ENCODE peak calls at places on chromosome 20, in seven cellular contexts. D is A549, C is stomach, O is sigmoid colon, V is SK-N-SH, K is ovary, U is HepG2. X is an unnamed sample.

GRCh38 chr20:63138855-63139341 is 77.0 kb downstream of the YTHDF1 start:
- DNase-seq in O (no peak), C (no peak), U (no peak), D (no peak), V (no peak), K (no peak), X (no peak)

GRCh38 chr20:63093966-63094766 is 87.4 kb upstream of the BHLHE23 start:
- DNase-seq in C (no peak), U (no peak), O (peak), K (peak), D (no peak), V (peak), X (peak)

GRCh38 chr20:8388146-8388545 is 256.1 kb downstream of the PLCB1 start:
- DNase-seq in V (no peak), O (no peak), C (no peak), K (no peak), D (no peak), U (no peak), X (no peak)

GRCh38 chr20:52172392-52173047 is 19.1 kb downstream of the ZFP64 start:
- DNase-seq in V (no peak), K (no peak), O (no peak), C (no peak), D (no peak), U (no peak), X (no peak)

GRCh38 chr20:32709528-32710121 is 33.6 kb downstream of the COMMD7 start:
- DNase-seq in K (peak), D (no peak), U (peak), C (no peak), V (peak), O (no peak), X (no peak)

GRCh38 chr20:59403261-59403961 is 103.0 kb downstream of the EDN3 start:
- DNase-seq in C (peak), U (no peak), O (no peak), D (peak), V (peak), K (peak), X (peak)

GRCh38 chr20:25237610-25238318 is 10.1 kb upstream of the PYGB start:
- DNase-seq in K (no peak), V (no peak), C (no peak), D (peak), U (peak), O (peak), X (no peak)

GRCh38 chr20:3685341-3685740 is 3.5 kb upstream of the ADAM33 start:
- DNase-seq in D (no peak), O (no peak), U (no peak), K (no peak), V (no peak), C (no peak), X (no peak)

GRCh38 chr20:50794846-50795634 is at the start of gene BCAS4:
- DNase-seq in C (peak), V (peak), K (peak), O (peak), D (peak), U (peak), X (peak)

GRCh38 chr20:53500651-53501050 is 93.0 kb downstream of the ZNF217 start:
- DNase-seq in K (no peak), C (no peak), U (no peak), D (no peak), V (no peak), O (no peak), X (no peak)

GRCh38 chr20:33070413-33071053 is 8.9 kb upstream of the BPIFB4 start:
- DNase-seq in K (no peak), O (no peak), D (no peak), U (no peak), C (no peak), V (no peak), X (no peak)

GRCh38 chr20:43389231-43389630 is 68.5 kb upstream of the SRSF6 start:
- DNase-seq in O (peak), C (no peak), U (no peak), V (no peak), D (no peak), K (no peak), X (no peak)

GRCh38 chr20:11935754-11936551 is 18.3 kb downstream of the BTBD3 start:
- DNase-seq in C (no peak), U (peak), K (no peak), O (no peak), D (no peak), V (no peak), X (no peak)

GRCh38 chr20:9103955-9104354 is 35.1 kb downstream of the PLCB4 start:
- DNase-seq in C (no peak), K (no peak), D (no peak), V (no peak), O (no peak), U (no peak), X (no peak)

GRCh38 chr20:63414720-63415417 is 53.7 kb upstream of the CHRNA4 start:
- DNase-seq in C (no peak), D (no peak), V (no peak), O (no peak), K (no peak), U (no peak), X (peak)

GRCh38 chr20:39878321-39878720 is 810.7 kb downstream of the MAFB start:
- DNase-seq in C (no peak), U (no peak), V (no peak), O (no peak), K (no peak), D (no peak), X (no peak)

GRCh38 chr20:9141916-9142315 is 73.0 kb downstream of the PLCB4 start:
- DNase-seq in U (no peak), C (no peak), K (no peak), D (no peak), V (no peak), O (no peak), X (no peak)

GRCh38 chr20:53331151-53331973 is 262.3 kb downstream of the ZNF217 start:
- DNase-seq in D (no peak), U (peak), C (no peak), K (no peak), V (peak), O (no peak), X (no peak)

GRCh38 chr20:63642518-63643247 is 10.5 kb downstream of the STMN3 start:
- DNase-seq in C (no peak), U (no peak), O (no peak), D (no peak), K (peak), V (no peak), X (no peak)

GRCh38 chr20:3092611-3093379 is 8.3 kb upstream of the AVP start:
- DNase-seq in D (no peak), K (no peak), O (no peak), C (no peak), U (no peak), V (peak), X (peak)

GRCh38 chr20:61644387-61645076 is 392.5 kb downstream of the CDH4 start:
- DNase-seq in V (no peak), C (no peak), O (no peak), U (no peak), D (no peak), K (peak), X (no peak)

GRCh38 chr20:40633123-40633850 is 55.7 kb downstream of the MAFB start:
- DNase-seq in C (no peak), D (no peak), K (no peak), O (no peak), V (no peak), U (no peak), X (no peak)

GRCh38 chr20:19170148-19170547 is 42.3 kb upstream of the SLC24A3 start:
- DNase-seq in U (no peak), C (no peak), K (no peak), V (no peak), D (no peak), O (no peak), X (no peak)

GRCh38 chr20:44098256-44098630 is 88.7 kb downstream of the JPH2 start:
- DNase-seq in V (no peak), O (no peak), U (no peak), K (no peak), D (no peak), C (no peak), X (no peak)

GRCh38 chr20:6956574-6956973 is 189.1 kb downstream of the BMP2 start:
- DNase-seq in U (no peak), D (no peak), K (no peak), V (no peak), O (no peak), C (no peak), X (no peak)

GRCh38 chr20:32336918-32337347 is 21.2 kb upstream of the ASXL1 start:
- DNase-seq in V (peak), D (peak), U (peak), O (no peak), K (no peak), C (no peak), X (no peak)

GRCh38 chr20:33576432-33576883 is 85.7 kb upstream of the C20orf144 start:
- DNase-seq in O (no peak), U (no peak), K (no peak), V (peak), C (peak), D (no peak), X (no peak)

GRCh38 chr20:4809707-4810106 is 88.0 kb downstream of the PRND start:
- DNase-seq in O (no peak), U (no peak), K (no peak), C (no peak), V (no peak), D (no peak), X (no peak)

GRCh38 chr20:12660918-12661317 is 347.9 kb upstream of the SPTLC3 start:
- DNase-seq in U (peak), C (no peak), D (no peak), K (no peak), O (no peak), V (peak), X (no peak)

GRCh38 chr20:32462900-32463641 is 104.9 kb downstream of the ASXL1 start:
- DNase-seq in K (no peak), O (peak), U (no peak), V (peak), C (peak), D (no peak), X (no peak)

GRCh38 chr20:43590392-43591303 is at the start of gene IFT52:
- DNase-seq in O (peak), K (peak), U (peak), D (peak), V (peak), C (peak), X (peak)

GRCh38 chr20:45038747-45039469 is 62.0 kb downstream of the KCNS1 start:
- DNase-seq in C (no peak), D (no peak), O (no peak), U (no peak), K (no peak), V (no peak), X (no peak)

GRCh38 chr20:62972270-62973032 is 19.9 kb downstream of the SLC17A9 start:
- DNase-seq in V (peak), U (peak), O (peak), C (peak), K (peak), D (peak), X (peak)

GRCh38 chr20:50762045-50762422 is 30.7 kb downstream of the PARD6B start:
- DNase-seq in C (no peak), U (no peak), K (no peak), V (no peak), D (no peak), O (no peak), X (no peak)

GRCh38 chr20:62780696-62781095 is 15.6 kb upstream of the MRGBP start:
- DNase-seq in V (no peak), C (no peak), K (no peak), D (no peak), O (no peak), U (no peak), X (peak)

GRCh38 chr20:51335329-51335841 is 207.1 kb downstream of the NFATC2 start:
- DNase-seq in C (no peak), K (no peak), D (peak), U (no peak), V (no peak), O (no peak), X (no peak)

GRCh38 chr20:43409041-43409913 is 48.4 kb upstream of the SRSF6 start:
- DNase-seq in K (no peak), V (peak), D (no peak), C (no peak), U (peak), O (no peak), X (no peak)

GRCh38 chr20:36085686-36086267 is 68.8 kb upstream of the EPB41L1 start:
- DNase-seq in D (peak), O (no peak), V (no peak), C (peak), K (no peak), U (peak), X (peak)
- TF ChIP-seq EP300 in D (no peak), O (no peak), V (no peak), C (no peak), K (no peak), U (no peak), X (no peak)

GRCh38 chr20:49345538-49345937 is 67.7 kb upstream of the ZNFX1 start:
- DNase-seq in K (no peak), O (peak), D (no peak), C (no peak), U (no peak), V (no peak), X (no peak)

GRCh38 chr20:49347156-49347555 is 69.3 kb upstream of the ZNFX1 start:
- DNase-seq in U (no peak), V (no peak), K (no peak), D (no peak), O (no peak), C (no peak), X (no peak)

GRCh38 chr20:49344975-49345374 is 67.1 kb upstream of the ZNFX1 start:
- DNase-seq in O (peak), V (peak), D (peak), U (no peak), K (peak), C (no peak), X (no peak)

GRCh38 chr20:49348563-49348962 is 70.7 kb upstream of the ZNFX1 start:
- DNase-seq in K (no peak), V (no peak), C (no peak), O (no peak), U (no peak), D (no peak), X (no peak)

GRCh38 chr20:49346682-49347081 is 68.8 kb upstream of the ZNFX1 start:
- DNase-seq in V (peak), K (no peak), O (no peak), U (no peak), C (no peak), D (no peak), X (no peak)
- TF ChIP-seq CTCF in V (no peak), K (no peak), O (no peak), U (no peak), C (no peak), D (no peak), X (no peak)

DNA sequence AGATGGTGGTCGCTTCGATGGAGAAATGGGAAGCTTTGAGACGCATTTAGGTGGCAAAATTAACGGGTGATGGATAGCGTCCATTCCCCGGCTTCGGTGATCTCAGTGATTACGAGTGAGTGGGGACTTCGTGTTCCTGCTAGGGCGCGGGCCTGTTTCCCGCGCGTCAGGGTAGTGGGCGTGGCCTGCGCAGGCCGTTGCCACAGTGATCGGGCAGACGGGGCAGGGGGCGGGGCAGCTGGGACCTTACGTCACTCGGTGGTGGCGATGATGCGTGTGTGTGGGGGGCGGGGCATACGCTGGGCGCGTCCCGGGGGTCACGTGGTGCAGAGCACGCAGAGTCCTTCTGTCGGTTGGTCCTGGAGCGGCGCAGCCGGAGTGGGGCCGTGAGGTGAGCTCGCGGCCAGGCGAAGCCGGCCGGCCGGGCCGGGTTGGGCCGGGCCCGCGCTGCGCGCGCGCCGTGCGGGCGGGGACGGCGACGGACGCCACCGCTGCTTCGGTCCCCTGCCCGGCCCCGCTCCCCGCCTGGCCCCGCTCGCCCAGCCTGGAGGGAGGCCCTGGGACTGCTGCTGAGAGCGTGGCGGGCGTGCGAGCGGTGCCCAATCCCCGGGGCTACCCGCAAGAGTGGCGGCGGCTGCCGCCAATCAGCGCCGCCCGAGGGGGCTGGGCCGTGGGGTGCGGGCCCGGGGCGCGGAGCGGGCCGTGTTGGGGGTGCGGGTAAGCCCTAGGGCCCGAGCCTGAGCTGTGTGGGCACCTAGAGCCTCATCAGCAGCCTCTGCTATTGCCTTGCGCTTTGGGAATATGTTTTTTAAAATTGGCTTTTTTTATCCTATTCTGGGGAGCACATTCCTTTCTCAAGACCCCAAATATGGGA is at the start of gene PHF20:
- DNase-seq in C (peak), D (peak), O (peak), V (peak), U (peak), K (peak), X (peak)
- TF ChIP-seq EP300 in C (peak), D (no peak), O (peak), V (no peak), U (peak), K (peak), X (peak)

GRCh38 chr20:57238089-57238488 is 28.4 kb downstream of the BMP7 start:
- DNase-seq in D (no peak), O (no peak), V (no peak), C (no peak), U (no peak), K (no peak), X (no peak)

GRCh38 chr20:57241592-57241991 is 24.8 kb downstream of the BMP7 start:
- DNase-seq in U (no peak), V (peak), O (no peak), K (no peak), C (no peak), D (no peak), X (no peak)

GRCh38 chr20:57242414-57242813 is 24.0 kb downstream of the BMP7 start:
- DNase-seq in U (no peak), V (no peak), O (no peak), K (no peak), C (no peak), D (no peak), X (no peak)

GRCh38 chr20:57240850-57241429 is 25.5 kb downstream of the BMP7 start:
- DNase-seq in K (no peak), D (no peak), U (no peak), O (no peak), V (no peak), C (no peak), X (no peak)

DNA sequence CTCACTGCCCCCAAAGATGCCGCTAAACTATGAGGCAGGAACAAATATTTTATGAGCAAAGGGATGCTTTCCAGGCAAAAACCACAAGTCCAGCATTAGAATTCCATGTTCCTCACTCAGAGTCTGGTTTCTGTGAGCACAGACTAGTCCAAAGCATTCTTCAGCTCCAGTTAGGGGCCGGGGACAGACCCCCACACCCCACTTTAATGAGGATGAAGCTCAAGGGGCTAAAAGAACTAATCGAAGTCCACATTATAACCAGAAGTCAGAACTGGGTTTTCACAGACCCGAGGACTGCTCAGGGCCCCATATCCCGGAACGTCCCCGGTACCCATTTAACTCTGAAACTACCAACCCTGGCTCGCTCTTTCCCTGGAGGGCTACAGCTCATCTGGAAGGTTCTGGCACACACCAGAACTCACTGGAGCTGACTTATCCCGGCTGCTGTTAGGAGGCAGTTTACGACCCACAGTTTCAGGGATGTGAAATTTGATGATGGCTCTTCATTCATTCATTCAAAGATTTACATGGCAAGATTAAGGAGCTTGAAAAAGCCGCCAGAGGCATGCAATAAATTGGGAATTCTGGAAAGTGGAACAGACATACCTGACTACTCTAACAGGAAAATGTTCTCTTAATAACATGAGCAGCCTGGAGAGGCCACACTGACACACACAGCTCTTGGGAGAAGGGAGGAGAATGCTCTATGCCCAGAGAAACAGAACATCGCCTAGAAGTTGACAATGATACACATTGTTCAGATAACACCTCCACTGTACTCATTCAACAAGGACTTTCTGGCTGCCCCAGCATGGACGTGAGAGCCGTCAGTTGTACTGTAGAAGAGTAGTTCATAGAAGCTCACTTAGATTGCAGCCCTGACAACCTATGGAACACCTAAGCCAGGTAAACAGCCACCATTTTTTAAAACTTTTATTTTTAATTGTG is 29.2 kb downstream of the BMP7 start:
- DNase-seq in K (no peak), V (no peak), U (no peak), O (no peak), D (no peak), C (no peak), X (no peak)
- TF ChIP-seq CTCF in K (no peak), V (no peak), U (no peak), O (no peak), D (no peak), C (no peak), X (no peak)

GRCh38 chr20:20690676-20691476 is 21.6 kb downstream of the RALGAPA2 start:
- DNase-seq in O (no peak), U (no peak), K (no peak), C (no peak), V (no peak), D (no peak), X (no peak)
- TF ChIP-seq EP300 in O (no peak), U (no peak), K (no peak), C (no peak), V (no peak), D (no peak), X (no peak)

DNA sequence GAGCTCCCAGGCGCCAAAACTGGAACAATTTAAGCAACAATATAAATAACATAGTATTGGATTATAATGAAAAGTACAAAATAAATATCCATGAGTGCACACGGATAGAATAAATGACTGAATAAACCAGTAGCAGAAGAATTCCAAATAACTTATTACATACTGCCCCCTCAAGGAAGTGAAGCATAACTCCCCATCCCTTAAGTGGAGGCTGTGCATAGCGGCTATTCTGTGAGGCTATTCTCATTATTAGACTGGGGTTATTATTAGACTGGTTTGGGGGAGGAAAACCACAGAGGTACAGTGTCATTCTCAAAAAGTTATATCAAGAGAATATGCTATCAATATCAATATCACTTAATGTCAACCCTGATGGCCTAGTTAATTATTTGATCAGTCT is 94.4 kb upstream of the SIRPA start:
- DNase-seq in U (no peak), V (peak), D (peak), C (no peak), O (no peak), K (no peak), X (no peak)
- TF ChIP-seq CTCF in U (peak), V (peak), D (peak), C (no peak), O (no peak), K (no peak), X (no peak)

X was measured in upper lobe of left lung.